ENCODE peak calls at places on chromosomes 1 and 21, in four cellular contexts. One of them, this sample, is unnamed.

GRCh38 chr1:31750858-31751638 is 13.1 kb downstream of the ADGRB2 start:
- DNase-seq in testis: no peak
- DNase-seq in ovary: no peak
- DNase-seq in body of pancreas: no peak
- DNase-seq in this sample: no peak

GRCh38 chr1:243819438-243819839 is 30.6 kb downstream of the AKT3 start:
- DNase-seq in testis: no peak
- DNase-seq in ovary: no peak
- DNase-seq in body of pancreas: no peak
- DNase-seq in this sample: no peak

GRCh38 chr1:50266509-50266908 is 156.7 kb downstream of the DMRTA2 start:
- DNase-seq in testis: no peak
- DNase-seq in ovary: no peak
- DNase-seq in body of pancreas: no peak
- DNase-seq in this sample: no peak

GRCh38 chr1:17258758-17259130 is 9.8 kb downstream of the PADI3 start:
- DNase-seq in testis: no peak
- DNase-seq in ovary: no peak
- DNase-seq in body of pancreas: no peak
- DNase-seq in this sample: no peak

GRCh38 chr1:211935448-211935970 is 99.8 kb downstream of the INTS7 start:
- DNase-seq in testis: no peak
- DNase-seq in ovary: no peak
- DNase-seq in body of pancreas: no peak
- DNase-seq in this sample: no peak

GRCh38 chr1:87766737-87767136 is 438.1 kb downstream of the LMO4 start:
- DNase-seq in testis: no peak
- DNase-seq in ovary: no peak
- DNase-seq in body of pancreas: no peak
- DNase-seq in this sample: no peak

GRCh38 chr1:226983247-226983997 is 43.3 kb downstream of the COQ8A start:
- DNase-seq in testis: no peak
- DNase-seq in ovary: no peak
- DNase-seq in body of pancreas: no peak
- DNase-seq in this sample: no peak

GRCh38 chr1:33152685-33153432 is 29.0 kb downstream of the TRIM62 start:
- DNase-seq in testis: peak; percentile 88
- DNase-seq in ovary: peak; percentile 84
- DNase-seq in body of pancreas: peak; percentile 41
- DNase-seq in this sample: peak; percentile 40

GRCh38 chr1:22412932-22413727 is 38.5 kb upstream of the ZBTB40 start:
- DNase-seq in testis: no peak
- DNase-seq in ovary: no peak
- DNase-seq in body of pancreas: peak; percentile 69
- DNase-seq in this sample: peak; percentile 57

GRCh38 chr1:226646026-226646869 is 92.8 kb downstream of the ITPKB start:
- DNase-seq in testis: no peak
- DNase-seq in ovary: no peak
- DNase-seq in body of pancreas: no peak
- DNase-seq in this sample: no peak

GRCh38 chr21:43816611-43817071 is 27.3 kb downstream of the RRP1 start:
- DNase-seq in testis: no peak
- DNase-seq in ovary: no peak
- DNase-seq in body of pancreas: no peak
- DNase-seq in this sample: no peak

GRCh38 chr1:154499446-154499845 is 2.6 kb upstream of the TDRD10 start:
- DNase-seq in testis: no peak
- DNase-seq in ovary: no peak
- DNase-seq in body of pancreas: no peak
- DNase-seq in this sample: no peak

GRCh38 chr1:166920561-166921475 is 44.8 kb upstream of the TADA1 start:
- DNase-seq in testis: no peak
- DNase-seq in ovary: no peak
- DNase-seq in body of pancreas: peak; percentile 14
- DNase-seq in this sample: no peak

GRCh38 chr1:244053831-244054230 is 2.7 kb downstream of the ZBTB18 start:
- DNase-seq in testis: peak; percentile 87
- DNase-seq in ovary: no peak
- DNase-seq in body of pancreas: no peak
- DNase-seq in this sample: no peak

GRCh38 chr1:198679535-198680173 is 40.8 kb downstream of the PTPRC start:
- DNase-seq in testis: peak; percentile 36
- DNase-seq in ovary: no peak
- DNase-seq in body of pancreas: no peak
- DNase-seq in this sample: no peak

GRCh38 chr1:100034465-100034864 is 64.7 kb downstream of the SLC35A3 start:
- DNase-seq in testis: no peak
- DNase-seq in ovary: no peak
- DNase-seq in body of pancreas: no peak
- DNase-seq in this sample: no peak

GRCh38 chr1:14924455-14925325 is 228.9 kb upstream of the TMEM51 start:
- DNase-seq in testis: peak; percentile 59
- DNase-seq in ovary: peak; percentile 56
- DNase-seq in body of pancreas: peak; percentile 72
- DNase-seq in this sample: peak; percentile 66

GRCh38 chr1:182299728-182300581 is 91.6 kb downstream of the GLUL start:
- DNase-seq in testis: peak; percentile 52
- DNase-seq in ovary: peak; percentile 51
- DNase-seq in body of pancreas: peak; percentile 61
- DNase-seq in this sample: peak; percentile 38

GRCh38 chr1:60809204-60809985 is 273.0 kb upstream of the NFIA start:
- DNase-seq in testis: no peak
- DNase-seq in ovary: no peak
- DNase-seq in body of pancreas: no peak
- DNase-seq in this sample: no peak

GRCh38 chr1:61641171-61641570 is 83.8 kb downstream of the TM2D1 start:
- DNase-seq in testis: no peak
- DNase-seq in ovary: no peak
- DNase-seq in body of pancreas: no peak
- DNase-seq in this sample: peak; percentile 12

DNA sequence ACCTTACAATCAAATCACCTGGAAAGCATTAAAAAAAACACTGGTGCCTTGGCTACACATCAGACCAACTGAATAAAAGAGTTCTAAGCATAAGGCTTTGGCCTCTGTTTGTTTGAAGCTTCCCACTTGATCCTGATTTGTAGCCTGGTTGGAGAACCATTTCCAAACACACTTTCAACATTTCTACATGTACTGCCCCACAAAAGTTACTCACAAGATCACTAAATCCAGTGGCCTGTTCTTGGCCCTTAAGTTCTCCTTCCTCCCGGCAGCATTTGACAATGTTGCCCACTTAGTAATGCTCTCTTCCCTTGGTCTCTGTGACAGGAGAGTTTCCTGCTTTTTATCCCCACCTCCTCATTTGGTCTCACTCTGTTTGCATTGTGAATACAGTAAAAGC is 11.8 kb downstream of the GAS5 start:
- DNase-seq in testis: no peak
- DNase-seq in ovary: no peak
- DNase-seq in body of pancreas: no peak
- DNase-seq in this sample: no peak
- H3K36me3 ChIP-seq in testis: no peaks in the 10 kb centered on the region
- H3K36me3 ChIP-seq in ovary: no peaks in the 10 kb centered on the region
- H3K36me3 ChIP-seq in body of pancreas: no peaks in the 10 kb centered on the region
- H3K36me3 ChIP-seq in this sample: no peaks in the 10 kb centered on the region

DNA sequence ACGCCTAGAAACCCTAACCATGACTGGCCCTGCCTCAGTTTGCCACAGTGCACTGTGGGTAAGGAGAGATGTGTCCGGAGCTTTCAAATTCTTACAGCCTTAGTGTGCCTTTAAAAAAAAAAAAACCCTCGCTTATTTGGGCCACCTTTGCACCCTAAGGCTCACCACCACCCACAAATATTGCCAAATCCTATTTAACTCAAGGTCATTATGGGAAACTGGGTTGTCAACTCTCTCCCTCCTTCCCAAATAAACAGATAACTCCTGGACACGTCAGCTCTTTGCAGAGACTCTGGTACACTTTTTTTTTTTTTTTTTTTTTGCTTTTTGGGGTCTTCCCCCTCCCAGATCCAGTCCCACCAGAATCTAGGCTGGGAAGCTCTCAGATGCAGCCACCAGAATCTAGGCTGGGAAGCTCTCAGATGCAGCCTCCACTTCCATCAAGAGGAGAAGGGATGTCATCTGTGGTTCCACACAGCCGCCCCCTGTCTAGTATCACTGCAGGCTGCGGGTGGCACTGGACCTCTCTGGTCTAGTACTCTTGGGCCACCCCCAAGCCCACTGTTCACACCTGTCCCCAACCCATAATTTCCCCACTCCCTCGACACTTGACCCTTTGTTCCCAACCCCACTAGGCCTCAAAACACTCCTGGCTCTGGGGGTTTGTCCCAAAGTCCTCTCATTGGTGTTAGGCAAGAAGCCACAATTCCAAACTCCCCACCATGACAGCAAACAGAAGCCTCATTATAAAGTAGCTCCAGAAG is 3.4 kb downstream of the DHRS3 start:
- DNase-seq in testis: no peak
- DNase-seq in ovary: no peak
- DNase-seq in body of pancreas: peak; percentile 38
- DNase-seq in this sample: no peak
- TF ChIP-seq POLR2A in testis: no peak
- TF ChIP-seq POLR2A in ovary: no peak
- TF ChIP-seq POLR2A in body of pancreas: no peak
- TF ChIP-seq POLR2A in this sample: no peak

DNA sequence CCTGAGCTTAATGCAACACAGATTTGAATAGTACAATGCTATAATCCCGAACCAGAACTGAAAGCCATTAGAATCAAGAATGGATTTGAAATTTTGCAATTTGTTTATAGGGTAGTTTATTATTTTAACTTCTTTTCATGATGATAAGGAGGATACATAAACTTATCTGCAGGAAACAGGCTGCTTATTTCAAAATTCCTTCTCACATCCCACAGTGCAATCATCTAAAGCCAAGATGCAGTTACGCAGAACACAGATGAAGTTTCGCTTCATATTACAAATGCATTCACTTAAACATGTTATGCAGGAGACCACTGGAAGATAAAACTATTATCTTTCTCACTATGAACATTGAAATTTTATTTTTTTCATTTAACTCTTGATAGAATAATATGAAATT is 1019.6 kb downstream of the PLA2G4A start:
- DNase-seq in testis: no peak
- DNase-seq in ovary: no peak
- DNase-seq in body of pancreas: no peak
- DNase-seq in this sample: no peak
- H3K36me3 ChIP-seq in testis: no peaks in the 10 kb centered on the region
- H3K36me3 ChIP-seq in ovary: no peaks in the 10 kb centered on the region
- H3K36me3 ChIP-seq in body of pancreas: no peaks in the 10 kb centered on the region
- H3K36me3 ChIP-seq in this sample: no peaks in the 10 kb centered on the region

DNA sequence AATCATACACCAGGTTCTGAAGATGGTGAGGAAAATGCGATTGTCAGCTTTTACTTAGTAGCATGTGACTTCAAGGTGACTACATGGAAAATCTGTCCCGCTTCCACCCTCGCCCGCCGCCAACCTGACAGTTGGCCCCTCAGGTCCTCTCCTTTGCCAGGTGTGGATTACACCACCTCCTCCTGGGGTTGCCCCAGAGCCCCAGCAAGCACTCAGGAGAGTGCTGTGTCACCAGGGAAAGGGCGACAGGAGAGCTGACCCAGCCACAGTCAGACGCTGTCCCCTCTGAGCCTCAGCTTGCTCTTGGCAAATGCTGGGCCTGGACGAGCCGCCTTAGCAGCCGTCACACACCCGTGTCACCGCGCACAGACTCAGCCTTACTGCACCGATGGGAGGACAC is 17.9 kb downstream of the PTTG1IP start:
- DNase-seq in testis: no peak
- DNase-seq in ovary: no peak
- DNase-seq in body of pancreas: no peak
- DNase-seq in this sample: no peak
- TF ChIP-seq POLR2A in testis: no peak
- TF ChIP-seq POLR2A in ovary: no peak
- TF ChIP-seq POLR2A in body of pancreas: no peak
- TF ChIP-seq POLR2A in this sample: no peak

GRCh38 chr1:28761189-28761588 is 24.4 kb downstream of the YTHDF2 start:
- DNase-seq in testis: no peak
- DNase-seq in ovary: no peak
- DNase-seq in body of pancreas: no peak
- DNase-seq in this sample: peak; percentile 43
- H3K36me3 ChIP-seq in testis: no peaks in the 10 kb centered on the region
- H3K36me3 ChIP-seq in ovary: no peaks in the 10 kb centered on the region
- H3K36me3 ChIP-seq in body of pancreas: peaks cover 3% of the 10 kb centered on the region
- H3K36me3 ChIP-seq in this sample: no peaks in the 10 kb centered on the region

GRCh38 chr1:101308001-101308659 is 71.3 kb downstream of the S1PR1 start:
- DNase-seq in testis: no peak
- DNase-seq in ovary: no peak
- DNase-seq in body of pancreas: no peak
- DNase-seq in this sample: no peak
- TF ChIP-seq POLR2A in testis: no peak
- TF ChIP-seq POLR2A in ovary: no peak
- TF ChIP-seq POLR2A in body of pancreas: no peak
- TF ChIP-seq POLR2A in this sample: no peak

GRCh38 chr1:183910780-183911179 is 105.9 kb downstream of the RGL1 start:
- DNase-seq in testis: no peak
- DNase-seq in ovary: no peak
- DNase-seq in body of pancreas: no peak
- DNase-seq in this sample: no peak
- H3K36me3 ChIP-seq in testis: peaks cover 6% of the 10 kb centered on the region
- H3K36me3 ChIP-seq in ovary: no peaks in the 10 kb centered on the region
- H3K36me3 ChIP-seq in body of pancreas: no peaks in the 10 kb centered on the region
- H3K36me3 ChIP-seq in this sample: no peaks in the 10 kb centered on the region

GRCh38 chr1:233424727-233425222 is 97.3 kb downstream of the MAP3K21 start:
- DNase-seq in testis: no peak
- DNase-seq in ovary: no peak
- DNase-seq in body of pancreas: no peak
- DNase-seq in this sample: no peak

GRCh38 chr1:233432916-233433315 is 105.4 kb downstream of the MAP3K21 start:
- DNase-seq in testis: no peak
- DNase-seq in ovary: no peak
- DNase-seq in body of pancreas: no peak
- DNase-seq in this sample: no peak

GRCh38 chr1:233433436-233434213 is 106.1 kb downstream of the MAP3K21 start:
- DNase-seq in testis: no peak
- DNase-seq in ovary: no peak
- DNase-seq in body of pancreas: no peak
- DNase-seq in this sample: no peak

GRCh38 chr1:233431753-233432403 is 104.4 kb downstream of the MAP3K21 start:
- DNase-seq in testis: no peak
- DNase-seq in ovary: no peak
- DNase-seq in body of pancreas: no peak
- DNase-seq in this sample: no peak

DNA sequence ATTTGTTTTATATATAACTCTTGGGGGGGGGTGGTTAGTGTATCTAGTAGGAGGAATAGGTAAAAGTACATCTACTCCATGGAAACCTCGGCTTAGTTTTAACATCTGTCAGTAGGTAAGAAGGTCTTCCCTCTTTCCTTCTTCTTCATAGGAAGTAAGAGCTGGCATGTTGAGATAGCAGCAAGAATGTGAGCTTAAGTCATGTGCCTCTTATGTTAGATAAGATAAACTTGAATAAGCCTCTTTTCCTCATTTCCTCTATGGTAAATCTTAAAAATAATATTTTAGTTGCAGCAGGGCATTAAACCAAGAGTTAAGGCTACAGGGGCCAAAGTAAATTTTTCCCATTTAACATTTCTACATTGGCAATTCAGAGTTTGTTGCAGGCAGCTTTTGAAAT is 100.4 kb downstream of the MAP3K21 start:
- DNase-seq in testis: no peak
- DNase-seq in ovary: no peak
- DNase-seq in body of pancreas: no peak
- DNase-seq in this sample: no peak
- TF ChIP-seq POLR2A in testis: no peak
- TF ChIP-seq POLR2A in ovary: no peak
- TF ChIP-seq POLR2A in body of pancreas: no peak
- TF ChIP-seq POLR2A in this sample: no peak

This sample was measured in adrenal gland.